ENCODE peak calls at places on chromosomes 11 and 22, in nine cellular contexts. O, R, E, H, N, S, V, Q and F are unnamed samples.

GRCh38 chr11:15885913-15886698 is 470.2 kb downstream of the SOX6 start:
- DNase-seq in V (no peak), Q (no peak), O (no peak), R (no peak), E (no peak), H (no peak), S (no peak), N (no peak), F (no peak)

GRCh38 chr11:45655347-45655756 is 10.1 kb downstream of the CHST1 start:
- DNase-seq in H (peak; percentile 65), O (peak; percentile 93), Q (peak; percentile 70), E (peak; percentile 83), S (no peak), R (peak; percentile 75), V (peak; percentile 32), N (peak; percentile 65), F (peak; percentile 50)

GRCh38 chr11:92302766-92303165 is 78.1 kb downstream of the FAT3 start:
- DNase-seq in O (no peak), H (no peak), Q (no peak), E (no peak), V (no peak), S (peak; percentile 70), N (no peak), R (no peak), F (no peak)

GRCh38 chr11:79043726-79044125 is 397.1 kb downstream of the TENM4 start:
- DNase-seq in E (no peak), H (no peak), V (no peak), S (no peak), N (no peak), Q (no peak), O (no peak), R (no peak), F (no peak)

GRCh38 chr11:31487848-31488247 is 21.6 kb downstream of the IMMP1L start:
- DNase-seq in Q (no peak), N (no peak), H (no peak), E (no peak), O (peak; percentile 91), R (peak; percentile 45), V (no peak), S (no peak), F (peak; percentile 33)

GRCh38 chr22:23245045-23245798 is 64.9 kb downstream of the BCR start:
- DNase-seq in E (no peak), O (no peak), R (no peak), S (no peak), H (no peak), V (no peak), N (no peak), Q (no peak), F (peak; percentile 80)

GRCh38 chr11:7577226-7577882 is 63.6 kb downstream of the PPFIBP2 start:
- DNase-seq in R (no peak), S (no peak), V (no peak), N (peak; percentile 47), O (peak; percentile 18), H (peak; percentile 61), Q (no peak), E (peak; percentile 36), F (peak; percentile 46)

GRCh38 chr11:133271206-133271605 is 261.1 kb downstream of the OPCML start:
- DNase-seq in O (no peak), V (no peak), S (no peak), Q (no peak), H (no peak), E (no peak), R (no peak), N (no peak), F (no peak)

GRCh38 chr22:20868225-20868944 is 9.6 kb downstream of the SNAP29 start:
- DNase-seq in Q (no peak), H (no peak), O (no peak), N (no peak), E (no peak), S (no peak), R (no peak), V (no peak), F (no peak)

GRCh38 chr11:27100534-27100933 is 59.9 kb downstream of the BBOX1 start:
- DNase-seq in H (no peak), E (no peak), S (no peak), N (no peak), O (peak; percentile 36), V (no peak), R (no peak), Q (no peak), F (no peak)

GRCh38 chr22:46185263-46185662 is 34.9 kb downstream of the PPARA start:
- DNase-seq in V (no peak), O (no peak), N (no peak), E (no peak), Q (no peak), R (no peak), H (no peak), S (no peak), F (no peak)

GRCh38 chr22:37340331-37341262 is 58.3 kb downstream of the CYTH4 start:
- DNase-seq in S (no peak), N (no peak), Q (no peak), O (no peak), V (no peak), H (no peak), R (no peak), E (no peak), F (no peak)

GRCh38 chr11:70742553-70743291 is 344.4 kb downstream of the CTTN start:
- DNase-seq in Q (peak; percentile 54), O (peak; percentile 32), R (peak; percentile 75), V (no peak), H (no peak), E (no peak), N (no peak), S (no peak), F (peak; percentile 46)

GRCh38 chr11:95567685-95568084 is 221.9 kb downstream of the FAM76B start:
- DNase-seq in Q (no peak), V (no peak), R (no peak), S (no peak), E (no peak), O (no peak), N (no peak), H (no peak), F (no peak)

GRCh38 chr22:47207387-47207786 is 444.9 kb downstream of the TBC1D22A start:
- DNase-seq in R (no peak), H (peak; percentile 1), E (no peak), Q (no peak), N (no peak), S (no peak), O (no peak), V (no peak), F (no peak)
- H3K9me3 ChIP-seq in R (no peaks in the 10 kb centered on the region), H (no peaks in the 10 kb centered on the region), E (no peaks in the 10 kb centered on the region), Q (no peaks in the 10 kb centered on the region), N (no peaks in the 10 kb centered on the region), S (no peaks in the 10 kb centered on the region), O (no peaks in the 10 kb centered on the region), V (no peaks in the 10 kb centered on the region), F (no peaks in the 10 kb centered on the region)

DNA sequence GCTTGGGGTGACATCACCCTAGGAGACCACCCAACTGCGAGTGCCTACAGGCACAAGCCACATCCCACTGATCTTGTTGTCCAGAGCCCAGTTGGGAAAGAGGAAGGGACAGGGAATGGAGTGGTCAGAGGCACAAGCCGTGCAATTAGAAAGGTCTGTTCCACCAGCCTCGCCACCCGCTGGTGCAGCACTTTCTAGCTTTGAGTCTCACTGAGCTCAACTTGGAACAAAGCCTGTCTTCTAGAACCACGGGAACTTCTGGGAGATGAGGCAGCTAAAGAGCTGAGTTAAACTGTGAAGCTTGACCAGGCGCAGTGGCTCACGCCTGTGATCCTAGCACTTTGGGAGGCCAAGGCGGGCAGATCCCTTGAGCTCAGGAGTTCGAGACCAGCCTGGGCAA is 29.3 kb downstream of the TPBGL start:
- DNase-seq in R (no peak), E (no peak), V (no peak), O (no peak), N (peak; percentile 2), S (no peak), H (no peak), Q (no peak), F (no peak)
- H3K27ac ChIP-seq in R (no peak overlapping the region), E (no peak overlapping the region), V (no peak overlapping the region), O (no peak overlapping the region), N (no peak overlapping the region), S (no peak overlapping the region), H (no peak overlapping the region), Q (no peak overlapping the region), F (no peak overlapping the region)

DNA sequence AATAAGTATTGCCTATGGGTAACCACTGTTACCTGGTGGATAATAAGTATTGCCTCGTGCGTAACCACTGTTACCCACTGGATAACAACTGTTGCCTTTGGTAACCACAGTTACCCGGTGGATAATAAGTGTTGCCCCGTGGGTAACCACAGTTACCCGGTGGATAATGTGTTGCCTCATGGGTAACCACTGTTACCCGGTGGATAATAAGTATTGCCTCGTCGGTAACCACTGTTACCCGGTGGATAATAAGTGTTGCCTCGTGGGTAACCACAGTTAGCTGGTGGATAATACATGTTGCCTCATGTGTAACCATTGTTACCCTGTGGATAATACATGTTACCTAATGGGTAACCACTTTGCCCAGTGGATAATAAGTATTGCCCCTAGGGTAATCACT is 9.8 kb upstream of the NXPE4 start:
- DNase-seq in E (no peak), R (no peak), Q (no peak), H (no peak), S (peak; percentile 70), O (no peak), V (no peak), N (no peak), F (no peak)
- H3K9me3 ChIP-seq in E (peaks cover 5% of the 10 kb centered on the region), R (no peaks in the 10 kb centered on the region), Q (no peaks in the 10 kb centered on the region), H (peaks cover 4% of the 10 kb centered on the region), S (no peaks in the 10 kb centered on the region), O (no peaks in the 10 kb centered on the region), V (no peaks in the 10 kb centered on the region), N (no peaks in the 10 kb centered on the region), F (no peaks in the 10 kb centered on the region)

DNA sequence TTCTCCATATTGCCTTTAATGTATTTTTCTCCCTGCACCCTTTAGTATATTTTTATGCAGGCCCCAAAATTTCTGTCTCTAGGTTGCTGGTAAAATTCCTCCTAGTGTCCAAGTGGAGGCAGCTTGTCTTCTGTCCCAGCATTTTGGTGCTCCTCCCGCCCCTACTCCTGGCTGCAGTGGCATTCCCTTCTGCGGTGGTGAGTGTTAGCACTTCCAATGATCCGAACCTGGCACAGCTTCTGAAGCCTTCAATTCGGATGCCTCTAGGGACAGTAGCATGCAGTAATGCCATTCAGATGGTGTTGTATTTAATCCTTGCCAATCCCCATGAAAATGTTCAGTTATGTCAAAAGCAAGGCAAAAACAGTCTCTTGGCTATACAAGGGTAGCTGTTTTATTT is 5.9 kb downstream of the YWHAH start:
- DNase-seq in N (no peak), E (no peak), Q (no peak), S (no peak), V (no peak), O (no peak), H (no peak), R (no peak), F (no peak)
- H3K27ac ChIP-seq in N (no peak overlapping the region), E (no peak overlapping the region), Q (no peak overlapping the region), S (peak overlapping the region; percentile 66), V (no peak overlapping the region), O (no peak overlapping the region), H (no peak overlapping the region), R (no peak overlapping the region), F (no peak overlapping the region)

DNA sequence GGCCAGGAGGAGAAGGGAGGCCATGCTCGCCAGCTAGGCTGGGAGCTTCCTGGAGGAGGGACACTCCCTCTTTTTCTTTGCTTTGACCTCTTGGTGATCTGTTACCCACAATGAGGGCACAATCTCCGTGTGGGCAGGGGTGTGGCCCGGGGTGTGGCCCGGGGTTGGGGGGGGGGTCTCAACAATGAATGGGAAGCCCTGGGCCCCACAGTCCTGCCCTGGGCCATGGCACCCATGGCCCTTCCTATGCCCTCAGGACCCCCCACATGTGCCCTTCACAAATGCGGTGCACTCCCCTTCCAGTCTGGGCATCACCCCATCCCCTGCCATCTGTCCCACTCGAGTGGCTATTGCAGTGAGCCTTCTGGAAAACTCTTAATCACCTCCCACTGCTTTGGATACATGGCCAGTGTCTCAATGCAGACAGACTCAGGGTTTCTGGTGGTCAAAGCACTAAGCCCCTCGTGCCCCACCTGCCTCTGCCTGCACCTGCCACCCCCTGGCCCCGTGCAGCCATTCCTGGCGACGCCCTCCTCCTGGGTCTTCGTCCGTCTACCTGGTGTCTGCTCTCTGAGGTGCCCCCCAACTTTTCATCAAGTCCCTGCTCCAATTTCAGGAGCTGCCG is 611.3 kb downstream of the TBC1D22A start:
- DNase-seq in Q (no peak), S (no peak), R (no peak), V (no peak), H (no peak), O (no peak), N (no peak), E (no peak), F (no peak)
- H3K9me3 ChIP-seq in Q (no peaks in the 10 kb centered on the region), S (no peaks in the 10 kb centered on the region), R (no peaks in the 10 kb centered on the region), V (no peaks in the 10 kb centered on the region), H (no peaks in the 10 kb centered on the region), O (no peaks in the 10 kb centered on the region), N (no peaks in the 10 kb centered on the region), E (no peaks in the 10 kb centered on the region), F (no peaks in the 10 kb centered on the region)